ENCODE peak calls at places on chromosomes 16 and 17, in five cellular contexts. K is A549, W is H1, I is HepG2, M is GM12878. G is an unnamed sample.

GRCh38 chr16:88758944-88759244 is 26.1 kb downstream of the PIEZO1 start:
- DNase-seq in I (no peak), K (no peak), M (no peak), W (no peak), G (no peak)

GRCh38 chr16:85441189-85441889 is 171.8 kb upstream of the GSE1 start:
- DNase-seq in K (peak; percentile 34), W (no peak), I (peak; percentile 71), M (no peak), G (peak; percentile 89)

GRCh38 chr16:14005335-14005734 is 65.8 kb upstream of the MRTFB start:
- DNase-seq in K (no peak), I (no peak), W (no peak), M (no peak), G (no peak)

GRCh38 chr16:78490431-78490830 is 391.0 kb downstream of the WWOX start:
- DNase-seq in M (no peak), I (no peak), K (no peak), W (no peak), G (no peak)

GRCh38 chr16:14500791-14501190 is 129.3 kb downstream of the PARN start:
- DNase-seq in K (no peak), I (no peak), M (no peak), W (no peak), G (no peak)

GRCh38 chr17:80727409-80727755 is 182.7 kb downstream of the RPTOR start:
- DNase-seq in K (no peak), I (no peak), W (no peak), M (no peak), G (no peak)

GRCh38 chr16:65876200-65876498 is 490.3 kb upstream of the CDH5 start:
- DNase-seq in K (no peak), W (no peak), I (no peak), M (no peak), G (no peak)

GRCh38 chr17:50558091-50558490 is 2.4 kb upstream of the CACNA1G start:
- DNase-seq in K (peak; percentile 37), M (no peak), I (no peak), W (no peak), G (no peak)

GRCh38 chr17:35709874-35710273 is 21.6 kb upstream of the RASL10B start:
- DNase-seq in I (no peak), M (no peak), K (no peak), W (no peak), G (no peak)

GRCh38 chr16:68396481-68396880 is 51.8 kb downstream of the SMPD3 start:
- DNase-seq in I (peak; percentile 54), M (no peak), W (no peak), K (peak; percentile 32), G (peak; percentile 35)

GRCh38 chr17:57892820-57893595 is 43.2 kb upstream of the MRPS23 start:
- DNase-seq in K (peak; percentile 92), W (peak; percentile 71), M (no peak), I (peak; percentile 97), G (no peak)

GRCh38 chr16:24504467-24505345 is 34.7 kb upstream of the RBBP6 start:
- DNase-seq in M (peak; percentile 17), I (peak; percentile 67), K (peak; percentile 74), W (peak; percentile 72), G (peak; percentile 71)

GRCh38 chr16:73735018-73735417 is 561.6 kb upstream of the PSMD7 start:
- DNase-seq in K (peak; percentile 13), W (no peak), I (peak; percentile 8), M (peak; percentile 11), G (no peak)

GRCh38 chr16:86970279-86970678 is 346.9 kb downstream of the C16orf95 start:
- DNase-seq in W (no peak), K (no peak), I (no peak), M (no peak), G (no peak)

GRCh38 chr16:87661561-87661960 is 59.3 kb downstream of the JPH3 start:
- DNase-seq in K (peak; percentile 37), M (no peak), W (peak; percentile 91), I (peak; percentile 44), G (peak; percentile 75)

GRCh38 chr17:19417611-19418010 is 6.6 kb downstream of the RNF112 start:
- DNase-seq in W (no peak), I (no peak), K (no peak), M (no peak), G (no peak)

GRCh38 chr17:38349097-38349904 is 2.3 kb upstream of the SOCS7 start:
- DNase-seq in W (peak; percentile 93), K (peak; percentile 87), M (peak; percentile 60), I (peak; percentile 82), G (peak; percentile 64)

GRCh38 chr16:27225536-27226360 is 22.4 kb downstream of the KDM8 start:
- DNase-seq in M (no peak), W (no peak), I (no peak), K (no peak), G (no peak)

GRCh38 chr16:57435838-57436237 is 11.3 kb downstream of the CIAPIN1 start:
- DNase-seq in W (no peak), I (no peak), M (no peak), K (no peak), G (no peak)

GRCh38 chr16:57432505-57432904 is 14.7 kb downstream of the CIAPIN1 start:
- DNase-seq in W (no peak), M (no peak), I (no peak), K (no peak), G (no peak)

GRCh38 chr16:57432989-57433388 is 14.2 kb downstream of the CIAPIN1 start:
- DNase-seq in K (no peak), I (no peak), M (no peak), W (no peak), G (no peak)

GRCh38 chr16:57430955-57431354 is 16.2 kb downstream of the CIAPIN1 start:
- DNase-seq in K (no peak), W (no peak), M (no peak), I (no peak), G (no peak)

GRCh38 chr16:57434003-57434402 is 13.2 kb downstream of the CIAPIN1 start:
- DNase-seq in I (no peak), W (no peak), K (no peak), M (no peak), G (no peak)
- TF ChIP-seq HDAC2 in I (no peak), W (no peak), K (no peak), M (no peak), G (no peak)

GRCh38 chr17:45218895-45219661 is 2.6 kb upstream of the FMNL1 start:
- DNase-seq in I (peak; percentile 76), K (peak; percentile 87), M (no peak), W (peak; percentile 99), G (peak; percentile 79)
- TF ChIP-seq HDAC2 in I (no peak), K (no peak), M (no peak), W (no peak), G (no peak)

GRCh38 chr16:54048994-54049929 is 237.3 kb downstream of the IRX3 start:
- DNase-seq in M (no peak), I (no peak), W (peak; percentile 56), K (no peak), G (no peak)
- TF ChIP-seq HDAC2 in M (no peak), I (no peak), W (no peak), K (no peak), G (no peak)

GRCh38 chr17:1574697-1575471 is 12.3 kb upstream of the PITPNA start:
- DNase-seq in I (no peak), W (peak; percentile 72), M (no peak), K (no peak), G (no peak)
- TF ChIP-seq HDAC2 in I (no peak), W (no peak), M (no peak), K (no peak), G (no peak)

GRCh38 chr17:39400547-39401411 is 647 bp downstream of the FBXL20 start:
- DNase-seq in I (no peak), M (no peak), W (no peak), K (no peak), G (no peak)
- TF ChIP-seq HDAC2 in I (no peak), M (no peak), W (no peak), K (no peak), G (peak; percentile 14)

DNA sequence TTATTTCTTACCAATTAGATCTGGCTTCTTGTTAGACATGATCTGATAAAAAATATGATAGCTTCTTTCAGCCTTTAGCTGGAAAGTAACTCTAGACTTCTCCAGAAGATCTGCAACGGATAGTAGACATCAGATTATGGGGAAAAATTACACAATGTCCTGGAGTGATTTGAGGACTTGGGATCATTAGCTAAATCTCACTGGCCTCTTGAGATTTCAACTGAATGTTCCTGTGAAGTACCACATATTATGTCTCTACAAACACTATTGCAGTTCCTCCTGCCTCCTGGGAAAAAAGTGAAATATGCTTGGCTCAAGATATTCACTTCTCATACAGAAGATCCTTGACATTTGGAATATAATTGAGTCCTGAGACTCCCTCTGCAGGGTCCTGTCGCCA is 5.5 kb downstream of the MYH1 start:
- DNase-seq in M (no peak), W (no peak), K (no peak), I (no peak), G (no peak)
- TF ChIP-seq HDAC2 in M (no peak), W (no peak), K (no peak), I (no peak), G (no peak)

GRCh38 chr16:29876578-29877249 is 13.7 kb upstream of the CDIPT start:
- DNase-seq in M (no peak), W (peak; percentile 87), I (no peak), K (no peak), G (peak; percentile 53)
- TF ChIP-seq HDAC2 in M (no peak), W (no peak), I (no peak), K (no peak), G (no peak)

DNA sequence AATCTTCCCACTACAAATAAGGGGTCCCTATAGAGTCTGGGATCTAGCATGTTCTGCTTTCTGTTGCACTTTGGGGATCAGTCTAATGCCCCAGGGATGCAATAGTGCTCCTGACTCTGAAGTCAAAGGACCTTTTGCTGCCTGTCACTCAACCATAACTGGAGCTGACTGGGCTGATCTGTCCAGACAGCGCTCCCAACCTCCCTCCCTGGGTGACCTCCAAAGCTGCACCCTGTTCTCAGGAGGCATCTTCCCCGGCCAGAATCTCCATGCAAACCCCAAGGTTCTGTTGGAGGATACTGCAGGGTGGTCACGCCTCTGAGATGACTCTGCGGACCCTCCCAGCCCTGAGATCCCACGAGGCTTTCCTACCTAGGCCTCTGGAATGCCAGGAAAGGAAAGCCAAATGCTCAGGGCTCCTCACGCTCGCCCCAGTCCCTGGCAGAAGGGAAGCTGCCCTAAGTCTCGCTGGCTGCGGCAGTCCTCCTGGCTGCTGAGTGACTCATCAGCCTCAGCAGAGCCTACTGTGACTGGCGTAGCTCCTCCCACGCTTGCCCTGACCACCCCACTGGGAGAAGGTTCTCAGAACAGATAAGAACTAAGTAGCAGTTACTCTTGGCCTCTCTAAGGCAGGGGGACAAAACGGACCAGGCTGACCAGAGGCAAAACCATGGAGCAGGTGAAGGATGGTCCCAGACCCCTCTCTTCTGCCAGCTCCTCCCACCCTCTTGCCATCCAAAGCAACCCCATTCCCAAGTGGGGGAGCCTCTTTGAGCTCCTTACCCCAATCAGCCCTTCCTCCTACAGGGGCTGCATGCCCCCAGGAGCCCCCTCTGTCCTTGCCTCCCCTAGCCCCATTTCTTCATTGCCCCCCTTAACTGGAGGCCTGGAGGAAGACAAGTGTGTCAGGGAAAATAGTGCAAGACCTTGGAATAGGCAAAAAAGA is 124.1 kb upstream of the TNRC6C start:
- DNase-seq in M (peak; percentile 49), I (peak; percentile 20), W (no peak), K (peak; percentile 71), G (peak; percentile 98)
- TF ChIP-seq HDAC2 in M (no peak), I (no peak), W (no peak), K (no peak), G (no peak)

GRCh38 chr17:16961792-16962191 is 10.1 kb downstream of the TNFRSF13B start:
- DNase-seq in M (no peak), K (no peak), W (no peak), I (no peak), G (no peak)
- TF ChIP-seq HDAC2 in M (no peak), K (no peak), W (no peak), I (no peak), G (no peak)

GRCh38 chr16:82070656-82071369 is 35.8 kb downstream of the HSD17B2 start:
- DNase-seq in W (no peak), I (no peak), K (peak; percentile 6), M (no peak), G (no peak)
- TF ChIP-seq HDAC2 in W (no peak), I (no peak), K (no peak), M (no peak), G (no peak)

G was measured in K562.